ENCODE peak calls at places on chromosomes 5 and 9, in nine cellular contexts. W is cardiac fibroblast, M is tibial artery, C is AG10803, G is GM10248, F is choroid plexus epithelial cell, P is kidney epithelial cell, A is H9, X is tibial nerve. Y is an unnamed sample.

GRCh38 chr5:54909911-54910870 is 75.2 kb downstream of the ESM1 start:
- DNase-seq in W (peak; percentile 86), M (no peak), C (peak; percentile 25), G (no peak), F (peak; percentile 88), P (no peak), A (no peak), X (no peak), Y (no peak)

GRCh38 chr5:74073257-74073656 is 447.3 kb downstream of the ARHGEF28 start:
- DNase-seq in W (no peak), M (no peak), C (no peak), G (no peak), F (peak; percentile 71), P (no peak), A (no peak), X (no peak), Y (no peak)

GRCh38 chr9:23537192-23538059 is 288.6 kb downstream of the ELAVL2 start:
- DNase-seq in W (no peak), M (no peak), C (no peak), G (no peak), F (no peak), P (no peak), A (no peak), X (no peak), Y (no peak)

GRCh38 chr9:134189475-134190231 is 25.3 kb upstream of the RNU6ATAC start:
- DNase-seq in W (no peak), M (peak; percentile 10), C (no peak), G (no peak), F (no peak), P (no peak), A (no peak), X (peak; percentile 8), Y (no peak)

GRCh38 chr5:151742870-151743294 is 15.5 kb downstream of the ATOX1 start:
- DNase-seq in W (peak; percentile 84), M (peak; percentile 51), C (peak; percentile 68), G (no peak), F (peak; percentile 79), P (no peak), A (peak; percentile 67), X (no peak), Y (peak; percentile 62)

GRCh38 chr9:36154213-36154952 is 14.8 kb upstream of the CCIN start:
- DNase-seq in W (peak; percentile 84), M (peak; percentile 61), C (peak; percentile 70), G (no peak), F (peak; percentile 68), P (no peak), A (no peak), X (no peak), Y (no peak)

GRCh38 chr9:91422832-91423711 is 560 bp downstream of the NFIL3 start:
- DNase-seq in W (peak; percentile 84), M (peak; percentile 85), C (peak; percentile 91), G (peak; percentile 58), F (peak; percentile 82), P (no peak), A (peak; percentile 61), X (peak; percentile 68), Y (peak; percentile 28)

GRCh38 chr9:14554866-14555265 is 138.4 kb downstream of the ZDHHC21 start:
- DNase-seq in W (peak; percentile 9), M (no peak), C (peak; percentile 2), G (no peak), F (peak; percentile 18), P (no peak), A (no peak), X (no peak), Y (no peak)

GRCh38 chr5:79853676-79854418 is 137.2 kb downstream of the MTX3 start:
- DNase-seq in W (no peak), M (no peak), C (no peak), G (no peak), F (no peak), P (peak; percentile 16), A (no peak), X (no peak), Y (peak; percentile 21)

GRCh38 chr5:54212331-54212730 is 98.0 kb downstream of the ARL15 start:
- DNase-seq in W (no peak), M (no peak), C (no peak), G (no peak), F (no peak), P (no peak), A (no peak), X (no peak), Y (no peak)

GRCh38 chr5:111227805-111228204 is 3.6 kb downstream of the CAMK4 start:
- DNase-seq in W (peak; percentile 60), M (no peak), C (peak; percentile 68), G (no peak), F (no peak), P (peak; percentile 12), A (no peak), X (no peak), Y (no peak)

GRCh38 chr5:73443725-73444498 is 4.7 kb downstream of the FOXD1 start:
- DNase-seq in W (no peak), M (no peak), C (no peak), G (no peak), F (peak; percentile 38), P (no peak), A (peak; percentile 92), X (no peak), Y (no peak)

GRCh38 chr5:171750316-171750788 is 35.3 kb upstream of the SMIM23 start:
- DNase-seq in W (peak; percentile 60), M (peak; percentile 51), C (peak; percentile 40), G (no peak), F (peak; percentile 4), P (no peak), A (peak; percentile 74), X (peak; percentile 33), Y (no peak)
- TF ChIP-seq CTCF in W (peak; percentile 10), M (peak; percentile 10), C (peak; percentile 4), G (no peak), F (peak; percentile 28), P (no peak), A (peak; percentile 66), X (no peak), Y (no peak)

GRCh38 chr9:109474170-109474569 is 23.9 kb downstream of the PTPN3 start:
- DNase-seq in W (no peak), M (no peak), C (no peak), G (no peak), F (no peak), P (no peak), A (no peak), X (no peak), Y (no peak)

GRCh38 chr9:109474944-109475343 is 23.2 kb downstream of the PTPN3 start:
- DNase-seq in W (no peak), M (no peak), C (no peak), G (no peak), F (no peak), P (no peak), A (no peak), X (no peak), Y (no peak)

GRCh38 chr9:109471994-109472393 is 26.1 kb downstream of the PTPN3 start:
- DNase-seq in W (peak; percentile 18), M (no peak), C (no peak), G (no peak), F (no peak), P (no peak), A (no peak), X (no peak), Y (no peak)

GRCh38 chr9:109471475-109471874 is 26.6 kb downstream of the PTPN3 start:
- DNase-seq in W (no peak), M (no peak), C (no peak), G (no peak), F (no peak), P (no peak), A (no peak), X (no peak), Y (no peak)

DNA sequence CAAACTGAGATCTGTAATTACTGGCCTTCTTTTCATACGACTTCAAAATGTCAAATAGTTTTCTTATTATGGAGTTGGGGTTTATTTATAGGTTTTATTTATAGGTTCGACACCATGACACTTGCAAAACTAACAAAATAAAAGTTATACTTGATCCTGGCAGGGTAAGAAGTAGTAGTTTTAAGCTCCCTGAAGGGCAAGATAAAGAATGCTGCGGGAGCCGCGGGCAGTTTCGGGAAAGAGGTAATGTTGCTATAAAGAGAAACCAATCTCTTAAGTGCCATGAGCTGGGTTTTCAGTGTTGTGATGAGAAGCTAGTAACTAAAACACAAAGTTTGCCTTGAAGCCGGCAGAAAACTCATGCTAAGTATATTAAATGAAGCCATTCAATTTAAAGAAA is 24.8 kb downstream of the PTPN3 start:
- DNase-seq in W (peak; percentile 7), M (no peak), C (no peak), G (no peak), F (no peak), P (no peak), A (no peak), X (no peak), Y (no peak)
- TF ChIP-seq CTCF in W (no peak), M (no peak), C (no peak), G (no peak), F (no peak), P (no peak), A (no peak), X (no peak), Y (no peak)

DNA sequence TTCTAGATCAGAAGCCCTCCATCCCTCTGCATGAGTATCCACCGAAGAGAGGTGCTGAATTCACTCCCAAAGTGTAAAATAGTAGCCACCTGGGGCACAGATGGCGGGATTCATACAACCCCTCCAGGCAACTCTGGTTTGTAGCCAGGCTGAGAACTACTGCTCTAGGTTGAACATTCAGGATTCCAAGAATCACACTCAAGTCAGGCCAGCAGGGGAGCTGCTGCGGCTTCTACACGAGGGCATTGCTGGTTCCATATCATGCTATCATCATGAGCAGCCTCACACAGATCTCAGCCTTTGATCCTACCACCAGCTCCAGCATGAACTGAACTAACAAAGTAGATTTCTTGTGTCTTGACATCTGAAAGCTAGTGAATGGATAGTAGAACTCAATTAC is 367.9 kb downstream of the DIRAS2 start:
- DNase-seq in W (no peak), M (no peak), C (no peak), G (no peak), F (no peak), P (no peak), A (peak; percentile 34), X (no peak), Y (no peak)
- TF ChIP-seq CTCF in W (no peak), M (no peak), C (no peak), G (no peak), F (no peak), P (no peak), A (peak; percentile 37), X (no peak), Y (no peak)

GRCh38 chr5:75434107-75434506 is 77.3 kb downstream of the CERT1 start:
- DNase-seq in W (peak; percentile 23), M (no peak), C (peak; percentile 30), G (no peak), F (peak; percentile 17), P (no peak), A (no peak), X (no peak), Y (no peak)

GRCh38 chr5:75441560-75441959 is 69.9 kb downstream of the CERT1 start:
- DNase-seq in W (no peak), M (no peak), C (no peak), G (no peak), F (no peak), P (no peak), A (no peak), X (no peak), Y (no peak)

GRCh38 chr5:75435101-75435500 is 76.3 kb downstream of the CERT1 start:
- DNase-seq in W (no peak), M (no peak), C (peak; percentile 38), G (no peak), F (peak; percentile 24), P (no peak), A (no peak), X (no peak), Y (no peak)

DNA sequence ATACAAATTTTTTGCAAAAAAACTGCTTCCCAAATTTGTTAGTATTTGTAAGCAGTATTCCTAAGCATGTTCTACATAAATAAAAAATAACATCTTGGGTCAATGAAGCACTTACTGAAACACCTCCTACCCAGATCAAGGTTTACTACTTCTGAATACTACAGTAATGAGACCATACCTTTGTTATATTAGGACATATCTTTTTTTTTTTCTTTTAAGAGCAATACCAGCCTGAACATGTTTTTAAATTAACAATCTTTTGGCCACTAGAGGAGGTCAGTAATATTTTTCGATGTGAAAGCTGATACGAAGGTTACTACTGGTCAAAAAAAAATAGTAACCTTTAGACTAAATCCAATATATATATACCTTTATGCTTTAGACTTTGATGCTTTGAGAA is 72.7 kb downstream of the CERT1 start:
- DNase-seq in W (no peak), M (no peak), C (no peak), G (no peak), F (no peak), P (no peak), A (no peak), X (no peak), Y (no peak)
- TF ChIP-seq CTCF in W (no peak), M (no peak), C (no peak), G (no peak), F (no peak), P (no peak), A (no peak), X (no peak), Y (no peak)

Y was measured in mesothelial cell of epicardium.